ENCODE peak calls at places on chromosomes 4 and X, in four cellular contexts. B is cardiac muscle cell, R is lung, W is ascending aorta. I is an unnamed sample.

GRCh38 chr4:2370597-2371320 is 47.7 kb downstream of the ZFYVE28 start:
- DNase-seq in B (no peak), R (no peak), W (no peak), I (no peak)

GRCh38 chrX:131187234-131187633 is 101.9 kb downstream of the IGSF1 start:
- DNase-seq in B (no peak), R (no peak), W (no peak), I (no peak)

GRCh38 chr4:3227878-3228675 is 20.9 kb upstream of the MSANTD1 start:
- DNase-seq in B (no peak), R (no peak), W (no peak), I (no peak)

GRCh38 chr4:77844363-77844762 is 18.3 kb upstream of the MRPL1 start:
- DNase-seq in B (no peak), R (no peak), W (no peak), I (no peak)

GRCh38 chrX:114787016-114787415 is 203.1 kb downstream of the HTR2C start:
- DNase-seq in B (no peak), R (no peak), W (no peak), I (no peak)

GRCh38 chr4:59200992-59201391 is 1999.1 kb upstream of the ADGRL3 start:
- DNase-seq in B (no peak), R (no peak), W (no peak), I (no peak)

GRCh38 chr4:75654905-75655304 is 18.3 kb downstream of the G3BP2 start:
- DNase-seq in B (no peak), R (no peak), W (no peak), I (no peak)

GRCh38 chrX:48101443-48101842 is 29.0 kb upstream of the SPACA5B start:
- DNase-seq in B (no peak), R (no peak), W (no peak), I (no peak)

GRCh38 chr4:19372365-19372764 is 879.3 kb upstream of the SLIT2 start:
- DNase-seq in B (no peak), R (no peak), W (no peak), I (no peak)

GRCh38 chr4:89056292-89056952 is 563 bp downstream of the FAM13A start:
- DNase-seq in B (no peak), R (no peak), W (no peak), I (no peak)

GRCh38 chr4:1249731-1250526 is 999 bp upstream of the CTBP1 start:
- DNase-seq in B (peak; percentile 56), R (peak; percentile 51), W (no peak), I (peak; percentile 31)

GRCh38 chr4:170005472-170005871 is 20.7 kb downstream of the MFAP3L start:
- DNase-seq in B (no peak), R (no peak), W (no peak), I (peak; percentile 3)

GRCh38 chrX:41970419-41970818 is 47.1 kb upstream of the CASK start:
- DNase-seq in B (no peak), R (no peak), W (no peak), I (no peak)

GRCh38 chr4:6294705-6295421 is 25.2 kb downstream of the WFS1 start:
- DNase-seq in B (no peak), R (no peak), W (no peak), I (no peak)

GRCh38 chrX:11908371-11908770 is 150.3 kb downstream of the MSL3 start:
- DNase-seq in B (peak; percentile 50), R (no peak), W (no peak), I (no peak)

GRCh38 chr4:139053909-139054308 is 38.3 kb downstream of the NOCT start:
- DNase-seq in B (no peak), R (no peak), W (no peak), I (no peak)
- H3K36me3 ChIP-seq in B (peaks cover 4% of the 10 kb centered on the region), R (peaks cover 3% of the 10 kb centered on the region), W (peaks cover 16% of the 10 kb centered on the region), I (peaks cover 17% of the 10 kb centered on the region)

DNA sequence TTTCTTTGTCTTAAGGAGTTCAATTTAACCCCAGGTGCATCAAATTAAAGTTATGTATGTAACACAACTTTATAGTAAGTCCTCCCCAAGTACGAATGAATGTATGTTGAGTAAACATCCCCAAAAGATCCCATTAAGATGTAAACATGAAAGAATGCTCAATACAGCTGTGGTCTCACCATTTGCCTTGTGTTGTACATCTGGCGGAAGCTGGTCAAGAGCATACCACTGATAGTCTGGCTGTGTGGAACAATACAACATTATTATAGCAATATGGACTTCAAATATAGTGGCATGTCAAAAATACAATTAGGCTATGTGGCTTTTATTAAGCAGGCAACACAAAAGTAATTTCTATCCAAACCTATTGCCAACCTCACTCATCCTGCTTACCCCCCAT is 25.7 kb downstream of the TNIP3 start:
- DNase-seq in B (no peak), R (no peak), W (no peak), I (no peak)
- H3K27ac ChIP-seq in B (no peak overlapping the region), R (no peak overlapping the region), W (no peak overlapping the region), I (no peak overlapping the region)

GRCh38 chrX:154355776-154356140 is 18.7 kb downstream of the FLNA start:
- DNase-seq in B (no peak), R (no peak), W (no peak), I (no peak)

GRCh38 chrX:154354013-154354412 is 20.4 kb downstream of the FLNA start:
- DNase-seq in B (no peak), R (no peak), W (no peak), I (no peak)

GRCh38 chrX:154354516-154354915 is 19.9 kb downstream of the FLNA start:
- DNase-seq in B (no peak), R (no peak), W (no peak), I (no peak)

GRCh38 chrX:154356596-154356995 is 17.8 kb downstream of the FLNA start:
- DNase-seq in B (no peak), R (no peak), W (no peak), I (no peak)

GRCh38 chrX:154355094-154355775 is 19.2 kb downstream of the FLNA start:
- DNase-seq in B (no peak), R (peak; percentile 82), W (no peak), I (peak; percentile 59)
- H3K36me3 ChIP-seq in B (peaks cover 50% of the 10 kb centered on the region), R (peaks cover 79% of the 10 kb centered on the region), W (peaks cover 92% of the 10 kb centered on the region), I (peaks cover 53% of the 10 kb centered on the region)

GRCh38 chrX:33133320-33133719 is 78.0 kb downstream of the DMD start:
- DNase-seq in B (no peak), R (no peak), W (no peak), I (no peak)

GRCh38 chrX:33132569-33132968 is 78.8 kb downstream of the DMD start:
- DNase-seq in B (no peak), R (no peak), W (no peak), I (no peak)

GRCh38 chrX:33138677-33139249 is 72.6 kb downstream of the DMD start:
- DNase-seq in B (peak; percentile 0), R (no peak), W (no peak), I (no peak)

GRCh38 chrX:33128048-33128805 is 83.1 kb downstream of the DMD start:
- DNase-seq in B (no peak), R (no peak), W (no peak), I (no peak)

DNA sequence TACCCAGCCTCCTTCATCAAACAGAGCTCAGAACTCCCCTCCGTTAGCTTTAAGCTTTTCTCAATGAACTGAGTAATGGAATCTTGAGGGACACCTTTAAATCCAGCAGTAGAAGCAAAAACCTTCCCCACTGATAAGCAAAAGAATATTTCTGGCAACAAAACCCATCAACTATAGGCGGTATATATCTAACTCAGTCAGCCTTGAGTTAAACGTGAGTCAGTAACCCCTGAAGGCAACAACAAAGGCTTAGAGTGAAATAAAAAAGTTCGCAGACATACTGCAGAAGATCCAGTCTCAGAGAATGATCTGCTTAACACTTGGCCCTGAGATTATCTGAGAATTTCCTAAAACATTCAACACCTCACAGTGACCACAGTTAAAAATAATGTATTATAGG is 77.2 kb downstream of the DMD start:
- DNase-seq in B (no peak), R (no peak), W (no peak), I (no peak)
- H3K27ac ChIP-seq in B (no peak overlapping the region), R (no peak overlapping the region), W (no peak overlapping the region), I (no peak overlapping the region)

DNA sequence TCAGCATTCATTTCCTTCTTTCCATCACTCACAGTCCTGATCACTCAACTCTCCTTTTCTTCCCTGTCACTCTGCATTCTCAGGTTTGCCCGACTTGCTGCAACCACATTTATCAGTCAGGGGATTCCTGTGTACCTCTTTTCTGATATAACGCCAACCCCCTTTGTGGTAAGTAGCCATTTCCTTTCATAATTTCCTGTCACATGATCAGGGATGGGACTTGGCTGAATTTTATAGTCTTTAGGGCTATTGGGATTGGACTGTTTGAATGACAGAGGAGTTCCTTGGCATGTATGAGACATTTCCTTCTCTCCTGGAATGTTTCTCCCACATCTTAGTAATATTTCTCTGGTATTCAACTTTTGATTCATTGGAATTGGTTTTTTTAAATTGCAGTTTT is 11.0 kb downstream of the PGM2 start:
- DNase-seq in B (peak; percentile 92), R (no peak), W (no peak), I (no peak)
- H3K36me3 ChIP-seq in B (peaks cover 32% of the 10 kb centered on the region), R (peaks cover 20% of the 10 kb centered on the region), W (peaks cover 26% of the 10 kb centered on the region), I (peaks cover 20% of the 10 kb centered on the region)